ENCODE peak calls at places on chromosomes 4 and X, in five cellular contexts. I, W, Y, J and Z are unnamed samples.
A peak's percentile ranks its signal among the peaks of the same experiment; 100 is the strongest.

GRCh38 chrX:74613350-74614192 is 853 bp downstream of the RLIM start:
- DNase-seq in I (peak; percentile 48), W (no peak), Y (peak; percentile 7), J (peak; percentile 13), Z (peak; percentile 5)

GRCh38 chrX:63561425-63561824 is 210.3 kb upstream of the SPIN4 start:
- DNase-seq in I (no peak), W (no peak), Y (no peak), J (no peak), Z (peak; percentile 6)

GRCh38 chr4:92520563-92520962 is 216.8 kb downstream of the GRID2 start:
- DNase-seq in I (no peak), W (no peak), Y (no peak), J (no peak), Z (no peak)

GRCh38 chr4:99290848-99291786 is at the start of gene ADH1A:
- DNase-seq in I (no peak), W (no peak), Y (no peak), J (no peak), Z (no peak)

GRCh38 chr4:110902500-110902899 is 279.6 kb upstream of the PITX2 start:
- DNase-seq in I (peak; percentile 27), W (no peak), Y (no peak), J (no peak), Z (no peak)

GRCh38 chr4:82223715-82224114 is 150.1 kb downstream of the HNRNPD start:
- DNase-seq in I (peak; percentile 11), W (peak; percentile 38), Y (peak; percentile 14), J (no peak), Z (no peak)

GRCh38 chrX:33906971-33907370 is 225.1 kb downstream of the FAM47A start:
- DNase-seq in I (no peak), W (no peak), Y (no peak), J (no peak), Z (no peak)

GRCh38 chr4:110636677-110637407 is 14.0 kb upstream of the PITX2 start:
- DNase-seq in I (peak; percentile 84), W (no peak), Y (no peak), J (no peak), Z (no peak)

GRCh38 chr4:163922302-163922701 is 427.8 kb downstream of the TMA16 start:
- DNase-seq in I (no peak), W (no peak), Y (no peak), J (no peak), Z (no peak)

GRCh38 chrX:56726609-56727008 is 2.4 kb upstream of the NBDY start:
- DNase-seq in I (peak; percentile 46), W (no peak), Y (no peak), J (peak; percentile 50), Z (peak; percentile 46)

GRCh38 chr4:159358226-159358625 is 255.3 kb downstream of the RAPGEF2 start:
- DNase-seq in I (no peak), W (no peak), Y (no peak), J (no peak), Z (no peak)

GRCh38 chr4:100311181-100311580 is 120.9 kb upstream of the DDIT4L start:
- DNase-seq in I (peak; percentile 51), W (no peak), Y (no peak), J (no peak), Z (no peak)

GRCh38 chrX:103734125-103734760 is 23.5 kb downstream of the TMEM31 start:
- DNase-seq in I (no peak), W (no peak), Y (no peak), J (no peak), Z (peak; percentile 67)

GRCh38 chr4:172927096-172927495 is 241.5 kb upstream of the GALNT7 start:
- DNase-seq in I (no peak), W (no peak), Y (no peak), J (no peak), Z (no peak)

GRCh38 chr4:173357939-173358338 is 12.8 kb upstream of the SAP30 start:
- DNase-seq in I (no peak), W (no peak), Y (no peak), J (no peak), Z (no peak)

GRCh38 chr4:2269206-2269531 is 7.3 kb upstream of the MXD4 start:
- DNase-seq in I (no peak), W (no peak), Y (no peak), J (no peak), Z (no peak)

GRCh38 chrX:152638443-152638904 is 779 bp downstream of the GABRQ start:
- DNase-seq in I (no peak), W (no peak), Y (no peak), J (no peak), Z (no peak)

GRCh38 chr4:55028196-55028595 is 97.2 kb downstream of the KDR start:
- DNase-seq in I (no peak), W (no peak), Y (no peak), J (no peak), Z (no peak)

GRCh38 chrX:15336023-15336413 is 695 bp upstream of the PIGA start:
- DNase-seq in I (peak; percentile 16), W (no peak), Y (no peak), J (no peak), Z (peak; percentile 24)

GRCh38 chr4:2318476-2318875 is 56.6 kb upstream of the MXD4 start:
- DNase-seq in I (no peak), W (no peak), Y (no peak), J (no peak), Z (no peak)

GRCh38 chrX:44474410-44474809 is 68.2 kb downstream of the FUNDC1 start:
- DNase-seq in I (no peak), W (no peak), Y (no peak), J (no peak), Z (no peak)

GRCh38 chr4:149765630-149766029 is 50.0 kb downstream of the IQCM start:
- DNase-seq in I (no peak), W (no peak), Y (no peak), J (no peak), Z (no peak)

GRCh38 chr4:150283689-150284088 is 205.4 kb downstream of the DCLK2 start:
- DNase-seq in I (peak; percentile 52), W (no peak), Y (no peak), J (no peak), Z (no peak)

GRCh38 chr4:95531141-95531540 is 17.6 kb downstream of the UNC5C start:
- DNase-seq in I (peak; percentile 46), W (no peak), Y (no peak), J (no peak), Z (peak; percentile 88)

GRCh38 chr4:81491943-81492342 is 20.2 kb upstream of the RASGEF1B start:
- DNase-seq in I (no peak), W (no peak), Y (peak; percentile 37), J (no peak), Z (no peak)

GRCh38 chrX:120794525-120794975 is 81.1 kb downstream of the CT47B1 start:
- DNase-seq in I (no peak), W (no peak), Y (no peak), J (no peak), Z (no peak)

GRCh38 chr4:1373892-1374705 is 27.1 kb downstream of the UVSSA start:
- DNase-seq in I (no peak), W (peak; percentile 17), Y (no peak), J (no peak), Z (no peak)

GRCh38 chr4:3186609-3187008 is 62.4 kb upstream of the MSANTD1 start:
- DNase-seq in I (no peak), W (no peak), Y (no peak), J (no peak), Z (no peak)

GRCh38 chr4:177485528-177485927 is 43.3 kb upstream of the AGA start:
- DNase-seq in I (no peak), W (no peak), Y (no peak), J (no peak), Z (no peak)

GRCh38 chrX:53256446-53257041 is 24.8 kb downstream of the IQSEC2 start:
- DNase-seq in I (no peak), W (no peak), Y (no peak), J (no peak), Z (peak; percentile 13)

GRCh38 chr4:158809611-158810486 is 41.0 kb downstream of the FNIP2 start:
- DNase-seq in I (peak; percentile 85), W (peak; percentile 67), Y (peak; percentile 35), J (no peak), Z (no peak)

GRCh38 chr4:29966386-29966785 is 753.8 kb upstream of the PCDH7 start:
- DNase-seq in I (no peak), W (no peak), Y (no peak), J (no peak), Z (peak; percentile 76)

GRCh38 chr4:141810038-141810701 is 173.8 kb downstream of the IL15 start:
- DNase-seq in I (no peak), W (no peak), Y (no peak), J (no peak), Z (no peak)

GRCh38 chr4:7365472-7366179 is 69.1 kb downstream of the PSAPL1 start:
- DNase-seq in I (no peak), W (no peak), Y (no peak), J (peak; percentile 58), Z (no peak)

GRCh38 chrX:39167791-39168190 is 366.5 kb downstream of the MID1IP1 start:
- DNase-seq in I (no peak), W (no peak), Y (no peak), J (no peak), Z (no peak)

GRCh38 chr4:185792384-185793146 is 19.4 kb downstream of the SORBS2 start:
- DNase-seq in I (peak; percentile 35), W (no peak), Y (no peak), J (no peak), Z (no peak)

GRCh38 chrX:136162827-136163427 is 15.6 kb downstream of the FHL1 start:
- DNase-seq in I (peak; percentile 60), W (peak; percentile 41), Y (peak; percentile 35), J (peak; percentile 10), Z (peak; percentile 23)

GRCh38 chrX:48468693-48469691 is 1.1 kb downstream of the SLC38A5 start:
- DNase-seq in I (no peak), W (no peak), Y (no peak), J (no peak), Z (no peak)

GRCh38 chrX:110863883-110864282 is 68.3 kb upstream of the CHRDL1 start:
- DNase-seq in I (no peak), W (no peak), Y (no peak), J (no peak), Z (no peak)